ENCODE peak calls at places on chromosomes 11 and 22, in five cellular contexts. G, N, S, Z and C are unnamed samples.

GRCh38 chr11:79430280-79430679 is 10.6 kb downstream of the TENM4 start:
- DNase-seq in Z (no peak), N (no peak), G (no peak), S (no peak), C (no peak)

GRCh38 chr22:35587447-35587870 is 29.7 kb downstream of the MB start:
- DNase-seq in S (no peak), Z (peak; percentile 91), G (no peak), N (no peak), C (no peak)

GRCh38 chr11:65651589-65652510 is 10.9 kb downstream of the RELA start:
- DNase-seq in Z (peak; percentile 31), N (no peak), G (peak; percentile 88), S (peak; percentile 52), C (peak; percentile 56)

GRCh38 chr11:122671270-122671906 is 15.9 kb downstream of the UBASH3B start:
- DNase-seq in Z (peak; percentile 50), G (no peak), S (peak; percentile 88), N (peak; percentile 63), C (no peak)

GRCh38 chr11:46359936-46360335 is 12.7 kb downstream of the DGKZ start:
- DNase-seq in S (no peak), N (peak; percentile 36), Z (no peak), G (no peak), C (no peak)

GRCh38 chr11:16968196-16968595 is 46.0 kb downstream of the PLEKHA7 start:
- DNase-seq in G (no peak), Z (no peak), N (no peak), S (no peak), C (no peak)

GRCh38 chr11:19079643-19080440 is 19.3 kb upstream of the MRGPRX2 start:
- DNase-seq in G (no peak), N (no peak), Z (no peak), S (peak; percentile 78), C (no peak)

GRCh38 chr22:27094633-27095308 is 437.4 kb downstream of the MIAT start:
- DNase-seq in S (no peak), Z (no peak), G (no peak), N (no peak), C (no peak)

GRCh38 chr11:4479676-4480075 is 2.8 kb upstream of the OR52K1 start:
- DNase-seq in N (no peak), Z (no peak), S (no peak), G (no peak), C (no peak)

GRCh38 chr22:37229012-37229804 is 14.9 kb downstream of the RAC2 start:
- DNase-seq in N (peak; percentile 61), S (peak; percentile 91), G (peak; percentile 87), Z (no peak), C (no peak)

GRCh38 chr22:45958971-45959370 is 18.0 kb downstream of the WNT7B start:
- DNase-seq in Z (no peak), S (no peak), N (no peak), G (no peak), C (no peak)

GRCh38 chr11:128860571-128861361 is 6.3 kb downstream of the KCNJ1 start:
- DNase-seq in Z (no peak), G (no peak), N (no peak), S (no peak), C (no peak)

GRCh38 chr22:37491106-37491505 is 4.9 kb upstream of the MFNG start:
- DNase-seq in G (no peak), S (no peak), Z (no peak), N (no peak), C (no peak)

GRCh38 chr11:22626573-22627239 is 1.1 kb upstream of the FANCF start:
- DNase-seq in Z (no peak), G (peak; percentile 70), S (no peak), N (no peak), C (no peak)

GRCh38 chr22:36258750-36259619 is 6.1 kb downstream of the APOL1 start:
- DNase-seq in G (no peak), Z (no peak), S (peak; percentile 54), N (no peak), C (peak; percentile 68)

GRCh38 chr11:131888230-131888826 is 517.9 kb downstream of the NTM start:
- DNase-seq in G (no peak), Z (no peak), S (peak; percentile 98), N (peak; percentile 73), C (no peak)

GRCh38 chr11:56911312-56911711 is 77.4 kb upstream of the OR5AK2 start:
- DNase-seq in S (peak; percentile 36), G (no peak), N (no peak), Z (no peak), C (no peak)

GRCh38 chr22:25970348-25970995 is 198.8 kb upstream of the SEZ6L start:
- DNase-seq in G (no peak), N (no peak), Z (peak; percentile 37), S (no peak), C (no peak)

GRCh38 chr11:117202386-117203068 is 3.4 kb downstream of the TAGLN start:
- DNase-seq in N (no peak), G (no peak), S (peak; percentile 31), Z (no peak), C (no peak)

DNA sequence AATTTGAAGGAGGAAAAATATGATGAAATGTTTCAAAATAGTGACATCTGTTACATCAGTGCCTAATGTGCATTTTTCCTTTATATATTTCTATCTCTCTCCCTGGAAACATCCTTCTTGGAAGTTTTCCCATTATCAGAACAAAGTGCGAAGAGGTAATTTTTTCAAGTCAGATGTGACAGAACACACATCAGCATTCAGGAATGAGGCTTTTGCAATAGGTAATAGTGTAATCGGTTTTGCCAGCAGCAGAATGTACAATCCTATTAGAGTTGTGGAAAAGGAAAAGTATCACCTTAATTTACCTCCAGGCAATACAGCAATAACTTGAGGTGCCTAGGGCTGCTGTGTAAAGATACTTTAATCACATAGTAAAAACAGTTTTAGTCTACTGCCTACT is 275.8 kb downstream of the FAT3 start:
- DNase-seq in G (no peak), S (no peak), N (no peak), Z (no peak), C (no peak)
- TF ChIP-seq CTCF in G (no peak), S (no peak), N (no peak), Z (no peak), C (no peak)

GRCh38 chr11:111736191-111736590 is 30.0 kb downstream of the PPP2R1B start:
- DNase-seq in G (peak; percentile 61), S (peak; percentile 76), Z (no peak), N (peak; percentile 57), C (peak; percentile 52)
- H3K4me3 ChIP-seq in G (no peak overlapping the region), S (no peak overlapping the region), Z (no peak overlapping the region), N (no peak overlapping the region), C (no peak overlapping the region)

GRCh38 chr11:42972741-42973140 is 339.1 kb upstream of the API5 start:
- DNase-seq in G (no peak), Z (no peak), S (no peak), N (no peak), C (no peak)

GRCh38 chr11:42976636-42977217 is 335.1 kb upstream of the API5 start:
- DNase-seq in G (no peak), S (no peak), Z (no peak), N (no peak), C (no peak)

DNA sequence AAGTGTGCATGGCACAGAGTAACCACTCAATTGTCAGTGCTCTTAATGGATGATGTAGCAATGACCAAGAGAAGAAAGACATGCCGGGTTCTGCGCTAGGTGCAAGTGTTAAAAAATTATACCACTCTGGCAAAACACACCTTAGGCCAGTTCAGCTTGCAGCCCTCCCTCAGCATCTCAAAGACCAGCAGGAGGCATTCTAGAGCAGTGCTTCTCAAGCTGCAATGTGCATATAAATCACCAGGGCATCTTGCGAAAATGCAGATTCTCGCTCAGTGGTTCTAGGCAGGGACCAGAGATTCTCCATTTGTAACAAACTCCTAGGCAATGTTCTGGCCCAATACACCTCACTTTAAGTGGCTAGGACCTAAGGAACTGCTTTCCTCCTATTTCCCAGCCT is 337.3 kb upstream of the API5 start:
- DNase-seq in N (no peak), S (no peak), Z (no peak), G (no peak), C (no peak)
- TF ChIP-seq CTCF in N (no peak), S (no peak), Z (no peak), G (no peak), C (no peak)

GRCh38 chr22:40519284-40519947 is 117.1 kb downstream of the MRTFA start:
- DNase-seq in G (no peak), Z (no peak), S (no peak), N (no peak), C (no peak)

GRCh38 chr22:40520562-40520961 is 116.0 kb downstream of the MRTFA start:
- DNase-seq in S (no peak), N (no peak), Z (no peak), G (no peak), C (no peak)

GRCh38 chr22:40519948-40520331 is 116.6 kb downstream of the MRTFA start:
- DNase-seq in N (no peak), G (no peak), S (no peak), Z (no peak), C (no peak)

GRCh38 chr22:40517631-40518030 is 118.9 kb downstream of the MRTFA start:
- DNase-seq in N (no peak), S (no peak), G (no peak), Z (no peak), C (no peak)

DNA sequence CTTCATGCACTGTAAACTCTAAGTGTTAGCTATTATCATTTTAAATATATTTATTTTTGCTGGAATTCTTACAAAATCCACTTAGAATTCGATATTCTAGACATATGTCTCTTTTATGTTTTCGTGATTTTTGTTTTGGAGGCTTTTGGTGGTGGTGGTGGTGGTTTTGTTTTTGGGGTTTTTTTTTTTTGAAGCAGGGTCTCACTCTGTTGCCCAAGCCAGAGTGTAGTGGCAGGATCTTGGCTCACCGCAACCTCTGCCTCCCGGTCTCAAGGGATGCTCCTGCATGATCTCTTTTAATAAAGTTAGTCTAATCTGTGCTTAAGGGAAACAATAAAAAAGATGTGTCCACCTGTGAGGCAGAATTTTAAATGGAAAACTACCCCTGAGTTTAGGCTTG is 117.7 kb downstream of the MRTFA start:
- DNase-seq in G (no peak), N (no peak), Z (no peak), S (no peak), C (no peak)
- H3K4me3 ChIP-seq in G (no peak overlapping the region), N (no peak overlapping the region), Z (no peak overlapping the region), S (no peak overlapping the region), C (no peak overlapping the region)

GRCh38 chr11:34104680-34105078 is 750 bp upstream of the NAT10 start:
- DNase-seq in S (no peak), Z (no peak), G (no peak), N (no peak), C (no peak)
- TF ChIP-seq CTCF in S (no peak), Z (no peak), G (no peak), N (no peak), C (no peak)

GRCh38 chr11:59102259-59102765 is 4.7 kb upstream of the FAM111B start:
- DNase-seq in N (no peak), G (peak; percentile 91), Z (peak; percentile 22), S (peak; percentile 53), C (peak; percentile 11)
- H3K4me3 ChIP-seq in N (peak overlapping the region; percentile 44), G (peak overlapping the region; percentile 68), Z (peak overlapping the region; percentile 5), S (peak overlapping the region; percentile 11), C (no peak overlapping the region)